ENCODE peak calls at places on chromosome 11, in ten cellular contexts. B is AG10803; M is progenitor cell of endocrine pancreas; W is right lobe of liver; O is astrocyte of the spinal cord; U is cardiac fibroblast; T is GM04503; C is epithelial cell of esophagus; Q is pancreas; I is stimulated activated CD8-positive, alpha-beta memory T cell treated with anti-CD3 and anti-CD28 coated beads, Interleukin-4, amount 100 ng/mL, for 48 hours. Z is an unnamed sample.
A peak's percentile ranks its signal among the peaks of the same experiment; 100 is the strongest.

GRCh38 chr11:102476812-102477211 is 24.2 kb upstream of the TMEM123 start:
- DNase-seq in B (no peak), M (no peak), W (peak; percentile 87), O (no peak), U (peak; percentile 34), T (no peak), C (peak; percentile 74), Q (peak; percentile 67), I (no peak), Z (peak; percentile 71)

GRCh38 chr11:72195921-72196320 is 4.0 kb downstream of the FOLR1 start:
- DNase-seq in B (no peak), M (no peak), W (no peak), O (no peak), U (no peak), T (no peak), C (no peak), Q (no peak), I (no peak), Z (peak; percentile 27)

GRCh38 chr11:2463766-2464277 is 19.0 kb downstream of the KCNQ1 start:
- DNase-seq in B (no peak), M (no peak), W (no peak), O (no peak), U (no peak), T (no peak), C (no peak), Q (no peak), I (no peak), Z (peak; percentile 40)

GRCh38 chr11:123062892-123063395 is 1.0 kb upstream of the HSPA8 start:
- DNase-seq in B (peak; percentile 56), M (no peak), W (no peak), O (no peak), U (peak; percentile 64), T (peak; percentile 23), C (no peak), Q (no peak), I (no peak), Z (no peak)

GRCh38 chr11:112024178-112024777 is 930 bp upstream of the DLAT start:
- DNase-seq in B (no peak), M (no peak), W (no peak), O (peak; percentile 14), U (no peak), T (no peak), C (no peak), Q (no peak), I (no peak), Z (no peak)

GRCh38 chr11:112085822-112086421 is 634 bp downstream of the TIMM8B start:
- DNase-seq in B (peak; percentile 18), M (no peak), W (no peak), O (peak; percentile 36), U (peak; percentile 32), T (no peak), C (peak; percentile 33), Q (no peak), I (peak; percentile 66), Z (peak; percentile 71)

GRCh38 chr11:64351136-64351631 is 7.8 kb upstream of the RPS6KA4 start:
- DNase-seq in B (no peak), M (no peak), W (no peak), O (no peak), U (no peak), T (no peak), C (no peak), Q (no peak), I (no peak), Z (no peak)

GRCh38 chr11:117941163-117941707 is 12.0 kb upstream of the TMPRSS13 start:
- DNase-seq in B (no peak), M (no peak), W (no peak), O (no peak), U (no peak), T (no peak), C (peak; percentile 91), Q (no peak), I (peak; percentile 26), Z (no peak)

GRCh38 chr11:134731562-134731961 is 319.5 kb upstream of the B3GAT1 start:
- DNase-seq in B (no peak), M (no peak), W (no peak), O (no peak), U (no peak), T (no peak), C (no peak), Q (no peak), I (no peak), Z (no peak)

GRCh38 chr11:91394073-91394717 is 830.4 kb upstream of the FAT3 start:
- DNase-seq in B (no peak), M (no peak), W (no peak), O (no peak), U (no peak), T (no peak), C (no peak), Q (no peak), I (no peak), Z (no peak)

GRCh38 chr11:78564037-78564888 is 10.4 kb downstream of the NARS2 start:
- DNase-seq in B (peak; percentile 77), M (no peak), W (no peak), O (peak; percentile 74), U (peak; percentile 81), T (no peak), C (peak; percentile 69), Q (peak; percentile 9), I (no peak), Z (peak; percentile 58)

GRCh38 chr11:58927393-58928081 is 11.8 kb upstream of the GLYATL1 start:
- DNase-seq in B (no peak), M (peak; percentile 81), W (peak; percentile 97), O (peak; percentile 78), U (peak; percentile 26), T (no peak), C (no peak), Q (peak; percentile 56), I (no peak), Z (no peak)

Z was measured in activated CD8-positive, alpha-beta memory T cell treated with anti-CD3 and anti-CD28 coated beads, Interleukin-2, amount 10 ng/mL, durations not matched to agents 7 days and 5 days.